ENCODE peak calls at places on chromosomes 7 and 10, in four cellular contexts. V, A, L and F are unnamed samples.
A peak's percentile ranks its signal among the peaks of the same experiment; 100 is the strongest.

GRCh38 chr7:112763996-112764395 is 26.2 kb downstream of the TMEM168 start:
- DNase-seq in V (no peak), A (no peak), L (no peak), F (no peak)

GRCh38 chr10:83542774-83543291 is 596.5 kb upstream of the GHITM start:
- DNase-seq in V (no peak), A (no peak), L (no peak), F (no peak)

GRCh38 chr7:17523813-17524741 is 225.6 kb downstream of the AHR start:
- DNase-seq in V (no peak), A (no peak), L (peak; percentile 70), F (peak; percentile 63)

GRCh38 chr10:133161486-133162051 is 1.6 kb downstream of the KNDC1 start:
- DNase-seq in V (no peak), A (no peak), L (peak; percentile 4), F (no peak)

GRCh38 chr7:5064391-5065106 is 18.9 kb downstream of the RBAK start:
- DNase-seq in V (no peak), A (no peak), L (no peak), F (no peak)

GRCh38 chr10:5595591-5596590 is 70.5 kb downstream of the ASB13 start:
- DNase-seq in V (no peak), A (no peak), L (peak; percentile 89), F (peak; percentile 47)

GRCh38 chr10:64115913-64116643 is 594.9 kb downstream of the REEP3 start:
- DNase-seq in V (peak; percentile 56), A (peak; percentile 38), L (peak; percentile 54), F (no peak)

GRCh38 chr7:40990841-40991240 is 712.0 kb downstream of the INHBA start:
- DNase-seq in V (no peak), A (no peak), L (no peak), F (no peak)

GRCh38 chr7:133115596-133115995 is 33.7 kb upstream of the CHCHD3 start:
- DNase-seq in V (no peak), A (no peak), L (no peak), F (no peak)

GRCh38 chr10:122139226-122139625 is 131.9 kb upstream of the BTBD16 start:
- DNase-seq in V (no peak), A (no peak), L (no peak), F (no peak)

GRCh38 chr10:55158643-55159042 is 357.6 kb upstream of the PCDH15 start:
- DNase-seq in V (no peak), A (no peak), L (no peak), F (no peak)

GRCh38 chr10:24292304-24293291 is 83.7 kb downstream of the KIAA1217 start:
- DNase-seq in V (no peak), A (no peak), L (no peak), F (no peak)

GRCh38 chr7:80386686-80387085 is 125.2 kb downstream of the GNAT3 start:
- DNase-seq in V (no peak), A (no peak), L (no peak), F (no peak)

GRCh38 chr10:21368728-21369425 is 156.6 kb downstream of the SKIDA1 start:
- DNase-seq in V (no peak), A (no peak), L (no peak), F (no peak)

GRCh38 chr7:42238709-42239395 is 1.8 kb upstream of the GLI3 start:
- DNase-seq in V (no peak), A (no peak), L (peak; percentile 41), F (no peak)

GRCh38 chr10:70101668-70102067 is 31.0 kb downstream of the AIFM2 start:
- DNase-seq in V (no peak), A (no peak), L (no peak), F (no peak)

GRCh38 chr7:14751461-14751860 is 151.1 kb downstream of the DGKB start:
- DNase-seq in V (no peak), A (no peak), L (no peak), F (no peak)

GRCh38 chr7:3272691-3273141 is 28.3 kb upstream of the SDK1 start:
- DNase-seq in V (no peak), A (no peak), L (peak; percentile 93), F (peak; percentile 79)

GRCh38 chr7:34087892-34088891 is 182.9 kb downstream of the BMPER start:
- DNase-seq in V (peak; percentile 73), A (peak; percentile 28), L (peak; percentile 43), F (no peak)

GRCh38 chr7:37732253-37732652 is 48.7 kb downstream of the GPR141 start:
- DNase-seq in V (peak; percentile 74), A (peak; percentile 6), L (peak; percentile 10), F (no peak)
- TF ChIP-seq CTCF in V (peak; percentile 54), A (peak; percentile 60), L (no peak), F (peak; percentile 8)

GRCh38 chr7:1912472-1913289 is 242.6 kb downstream of the ELFN1 start:
- DNase-seq in V (no peak), A (no peak), L (no peak), F (peak; percentile 42)
- TF ChIP-seq CTCF in V (no peak), A (no peak), L (no peak), F (peak; percentile 38)

DNA sequence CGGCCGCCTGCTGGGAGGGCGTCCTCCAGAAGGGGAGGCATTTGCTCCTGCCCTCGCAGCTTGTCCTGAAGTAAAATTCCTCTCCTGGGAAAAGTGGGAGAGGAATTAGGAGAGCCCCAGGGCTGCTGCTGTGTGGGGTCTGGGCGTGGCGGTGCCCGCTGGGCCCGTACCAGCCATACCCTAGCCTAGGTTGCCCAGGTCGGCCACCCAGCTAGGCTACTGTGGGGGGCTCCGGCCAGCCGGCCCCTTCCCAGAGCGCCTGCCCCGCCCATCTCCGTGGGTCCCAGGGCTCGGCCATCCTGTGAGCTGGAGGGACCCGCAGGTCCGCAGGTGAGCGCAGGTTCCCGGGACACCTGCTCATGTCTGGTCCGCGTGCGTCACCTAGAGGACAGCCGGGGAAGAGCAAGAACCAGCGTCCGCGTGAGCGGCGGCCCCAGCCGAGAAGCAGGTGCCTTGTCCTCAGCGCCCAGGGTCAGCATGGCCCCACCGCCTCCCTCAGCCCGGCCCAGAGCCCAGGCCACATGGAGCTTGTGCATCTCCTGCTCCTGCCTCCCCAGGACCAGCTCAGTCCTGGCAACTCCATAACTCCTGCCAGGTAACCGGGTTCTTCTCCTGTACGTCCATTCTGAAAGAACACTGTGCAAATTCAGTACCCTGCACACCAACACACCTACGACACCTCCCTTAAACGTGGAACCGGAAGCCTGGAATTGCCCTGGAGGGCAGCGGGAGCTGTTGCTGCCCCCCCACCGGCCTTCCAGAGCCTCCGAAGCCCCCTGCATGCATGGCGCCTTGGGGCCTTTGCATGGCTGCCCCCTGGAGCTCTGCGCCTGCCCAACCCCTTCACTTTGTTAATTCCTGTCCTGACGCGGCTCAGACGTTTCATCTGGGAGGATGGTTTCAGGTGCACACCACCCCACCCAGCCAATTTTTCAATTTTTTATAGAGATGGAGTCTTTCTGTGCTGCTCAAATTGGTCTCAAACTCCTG is 22.8 kb upstream of the FOXL3 start:
- DNase-seq in V (peak; percentile 89), A (peak; percentile 32), L (peak; percentile 62), F (no peak)
- TF ChIP-seq CTCF in V (peak; percentile 62), A (peak; percentile 57), L (peak; percentile 60), F (no peak)

DNA sequence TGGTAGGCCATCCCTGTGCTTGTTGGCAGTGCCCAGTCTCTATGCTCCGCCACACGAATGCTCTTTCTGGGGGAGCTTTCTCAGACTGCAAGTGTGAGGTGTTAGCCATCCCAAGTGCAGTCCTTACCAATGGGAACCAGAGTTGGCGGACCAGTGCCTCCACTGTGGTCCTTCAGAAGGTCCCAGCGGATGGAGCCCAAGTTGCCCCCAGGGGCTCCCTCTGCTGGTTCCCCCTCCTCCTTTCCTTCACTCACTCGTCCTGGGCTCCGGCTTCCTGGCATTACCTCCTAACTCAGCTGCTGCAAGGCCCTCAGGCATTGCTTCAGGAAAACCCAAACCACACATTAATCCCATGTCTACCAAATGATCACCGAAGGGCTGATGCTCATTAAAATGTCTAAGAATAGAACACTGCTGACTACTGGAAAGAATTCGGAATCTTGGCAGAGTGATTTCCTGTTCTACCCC is 139.8 kb downstream of the CUBN start:
- DNase-seq in V (peak; percentile 54), A (no peak), L (no peak), F (peak; percentile 81)
- TF ChIP-seq CTCF in V (peak; percentile 14), A (no peak), L (no peak), F (peak; percentile 32)

DNA sequence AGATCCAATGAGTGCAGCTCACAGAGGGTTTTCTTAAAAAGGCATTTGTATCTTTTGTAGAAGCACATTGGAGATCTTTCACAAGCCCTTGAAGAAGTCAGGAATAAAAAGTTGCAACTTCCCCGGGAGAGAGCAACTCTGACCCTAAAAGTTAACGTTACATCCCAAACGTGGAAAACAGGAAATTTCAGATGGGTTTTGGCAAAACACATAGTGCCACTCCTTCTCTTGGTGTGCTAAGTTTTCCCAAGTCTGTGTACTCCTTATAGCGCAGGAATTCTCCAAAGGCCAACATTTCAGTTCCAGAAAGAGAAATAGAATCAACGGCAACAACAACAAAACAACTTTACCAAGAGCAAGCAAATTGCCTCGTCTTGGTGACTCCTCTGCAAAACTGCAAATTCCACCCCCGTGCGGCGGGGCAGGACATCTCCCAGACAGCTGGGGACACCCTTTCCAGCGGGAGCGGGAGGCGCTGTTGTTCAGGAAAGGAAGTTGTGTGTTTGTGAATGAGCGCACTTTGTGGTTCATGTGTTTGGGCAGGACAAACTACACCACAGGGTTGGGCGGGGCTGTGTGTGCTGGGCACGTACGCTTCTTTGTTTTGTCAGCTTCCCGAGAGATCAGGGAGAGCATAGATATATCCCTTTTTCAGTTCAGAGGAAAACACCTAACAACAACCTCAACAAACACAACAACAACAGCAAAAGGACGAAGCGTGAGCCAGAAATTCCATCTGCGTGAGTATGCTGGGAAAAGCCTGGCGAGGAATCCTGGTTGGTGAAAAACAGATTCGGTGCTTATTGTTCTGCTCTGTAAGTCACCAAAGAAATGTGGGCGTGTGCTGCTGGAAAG is 294.7 kb upstream of the PITRM1 start:
- DNase-seq in V (peak; percentile 48), A (no peak), L (peak; percentile 86), F (peak; percentile 98)
- TF ChIP-seq CTCF in V (no peak), A (no peak), L (peak; percentile 77), F (peak; percentile 45)